ENCODE peak calls at places on chromosomes 3 and 15, in eight cellular contexts. C is neural crest cell; T is stimulated activated CD8-positive, alpha-beta memory T cell treated with anti-CD3 and anti-CD28 coated beads, Interleukin-7, amount 100 ng/mL, for 1 hour; Q is occipital lobe; N is Daoy; U is NCI-H226; S is left colon; P is MCF 10A. Y is an unnamed sample.

GRCh38 chr3:30437172-30437571 is 169.2 kb upstream of the TGFBR2 start:
- DNase-seq in C (no peak), T (no peak), Q (no peak), N (no peak), U (no peak), S (peak; percentile 5), P (peak; percentile 71), Y (no peak)

GRCh38 chr3:141109761-141110160 is 58.6 kb downstream of the SPSB4 start:
- DNase-seq in C (peak; percentile 28), T (no peak), Q (no peak), N (no peak), U (no peak), S (no peak), P (no peak), Y (no peak)

GRCh38 chr15:28986108-28986507 is 100.3 kb downstream of the APBA2 start:
- DNase-seq in C (no peak), T (no peak), Q (no peak), N (no peak), U (no peak), S (no peak), P (no peak), Y (no peak)

GRCh38 chr15:19956124-19956796 is 585.3 kb downstream of the GOLGA6L6 start:
- DNase-seq in C (no peak), T (no peak), Q (no peak), N (no peak), U (no peak), S (no peak), P (no peak), Y (no peak)

GRCh38 chr3:167733961-167734497 is 663 bp downstream of the PDCD10 start:
- DNase-seq in C (no peak), T (no peak), Q (no peak), N (peak; percentile 5), U (no peak), S (no peak), P (peak; percentile 39), Y (no peak)

GRCh38 chr3:132555316-132556035 is 41.6 kb upstream of the ACKR4 start:
- DNase-seq in C (no peak), T (no peak), Q (no peak), N (no peak), U (no peak), S (no peak), P (no peak), Y (no peak)

GRCh38 chr15:29671308-29671981 is 150.8 kb downstream of the TJP1 start:
- DNase-seq in C (no peak), T (no peak), Q (no peak), N (peak; percentile 86), U (no peak), S (no peak), P (peak; percentile 60), Y (no peak)

GRCh38 chr3:12579456-12579855 is 22.6 kb downstream of the MKRN2 start:
- DNase-seq in C (no peak), T (no peak), Q (no peak), N (no peak), U (no peak), S (no peak), P (no peak), Y (no peak)

GRCh38 chr3:4302747-4303146 is 422 bp upstream of the SETMAR start:
- DNase-seq in C (no peak), T (no peak), Q (no peak), N (no peak), U (no peak), S (peak; percentile 22), P (no peak), Y (no peak)

GRCh38 chr3:52080830-52081719 is 24.7 kb upstream of the DUSP7 start:
- DNase-seq in C (no peak), T (no peak), Q (no peak), N (no peak), U (no peak), S (peak; percentile 29), P (no peak), Y (no peak)

GRCh38 chr3:72617420-72618024 is 230.7 kb downstream of the SHQ1 start:
- DNase-seq in C (no peak), T (no peak), Q (no peak), N (no peak), U (no peak), S (no peak), P (no peak), Y (no peak)

GRCh38 chr3:101383156-101383575 is 62.8 kb upstream of the IMPG2 start:
- DNase-seq in C (no peak), T (no peak), Q (no peak), N (no peak), U (no peak), S (no peak), P (no peak), Y (no peak)

GRCh38 chr3:190424478-190425439 is 24.9 kb downstream of the TMEM207 start:
- DNase-seq in C (peak; percentile 19), T (no peak), Q (no peak), N (peak; percentile 80), U (peak; percentile 52), S (peak; percentile 41), P (peak; percentile 83), Y (peak; percentile 93)

GRCh38 chr15:88083828-88084760 is 172.4 kb downstream of the NTRK3 start:
- DNase-seq in C (no peak), T (no peak), Q (no peak), N (no peak), U (no peak), S (no peak), P (no peak), Y (no peak)

GRCh38 chr3:129425213-129425612 is 3.2 kb downstream of the EFCAB12 start:
- DNase-seq in C (no peak), T (no peak), Q (peak; percentile 10), N (no peak), U (no peak), S (no peak), P (no peak), Y (no peak)

GRCh38 chr3:193997228-193998192 is 138.4 kb upstream of the HES1 start:
- DNase-seq in C (no peak), T (no peak), Q (no peak), N (no peak), U (no peak), S (no peak), P (no peak), Y (no peak)

GRCh38 chr3:141240290-141241247 is 8.9 kb downstream of the PXYLP1 start:
- DNase-seq in C (no peak), T (no peak), Q (no peak), N (peak; percentile 87), U (peak; percentile 88), S (no peak), P (peak; percentile 68), Y (no peak)

GRCh38 chr3:192875971-192876565 is 41.6 kb downstream of the MB21D2 start:
- DNase-seq in C (no peak), T (no peak), Q (no peak), N (peak; percentile 65), U (peak; percentile 83), S (no peak), P (peak; percentile 80), Y (no peak)

GRCh38 chr3:71395470-71395869 is 188.1 kb downstream of the FOXP1 start:
- DNase-seq in C (no peak), T (no peak), Q (no peak), N (no peak), U (no peak), S (no peak), P (peak; percentile 51), Y (no peak)